ENCODE peak calls at places on chromosomes 11 and 22, in four cellular contexts. One of them, this sample, is unnamed.

GRCh38 chr11:125494601-125494986 is 1.5 kb downstream of the FEZ1 start:
- DNase-seq in lower lobe of right lung: no peak
- DNase-seq in HepG2: no peak
- DNase-seq in psoas muscle: no peak
- DNase-seq in this sample: no peak

GRCh38 chr22:22431271-22432220 is 77.0 kb downstream of the ZNF280B start:
- DNase-seq in lower lobe of right lung: peak
- DNase-seq in HepG2: peak
- DNase-seq in psoas muscle: peak
- DNase-seq in this sample: peak

GRCh38 chr22:33811686-33812085 is 108.6 kb downstream of the LARGE1 start:
- DNase-seq in lower lobe of right lung: no peak
- DNase-seq in HepG2: no peak
- DNase-seq in psoas muscle: peak
- DNase-seq in this sample: peak

GRCh38 chr11:122162095-122162494 is 46.1 kb upstream of the BLID start:
- DNase-seq in lower lobe of right lung: no peak
- DNase-seq in HepG2: no peak
- DNase-seq in psoas muscle: no peak
- DNase-seq in this sample: peak

GRCh38 chr11:109984634-109985289 is 108.4 kb upstream of the ZC3H12C start:
- DNase-seq in lower lobe of right lung: no peak
- DNase-seq in HepG2: no peak
- DNase-seq in psoas muscle: no peak
- DNase-seq in this sample: no peak

GRCh38 chr11:66719111-66719872 is 9.7 kb downstream of the SPTBN2 start:
- DNase-seq in lower lobe of right lung: no peak
- DNase-seq in HepG2: peak
- DNase-seq in psoas muscle: no peak
- DNase-seq in this sample: no peak

GRCh38 chr11:16987205-16987568 is 27.0 kb downstream of the PLEKHA7 start:
- DNase-seq in lower lobe of right lung: no peak
- DNase-seq in HepG2: no peak
- DNase-seq in psoas muscle: no peak
- DNase-seq in this sample: no peak

GRCh38 chr11:27040302-27041115 is at the start of gene BBOX1:
- DNase-seq in lower lobe of right lung: no peak
- DNase-seq in HepG2: no peak
- DNase-seq in psoas muscle: no peak
- DNase-seq in this sample: peak

GRCh38 chr22:32605576-32605975 is 131.0 kb downstream of the FBXO7 start:
- DNase-seq in lower lobe of right lung: no peak
- DNase-seq in HepG2: no peak
- DNase-seq in psoas muscle: no peak
- DNase-seq in this sample: no peak

GRCh38 chr22:46846154-46846831 is 83.8 kb downstream of the TBC1D22A start:
- DNase-seq in lower lobe of right lung: no peak
- DNase-seq in HepG2: no peak
- DNase-seq in psoas muscle: no peak
- DNase-seq in this sample: no peak

GRCh38 chr11:30788849-30789248 is 202.7 kb upstream of the MPPED2 start:
- DNase-seq in lower lobe of right lung: no peak
- DNase-seq in HepG2: no peak
- DNase-seq in psoas muscle: no peak
- DNase-seq in this sample: no peak

GRCh38 chr11:8586805-8587204 is 7.2 kb downstream of the STK33 start:
- DNase-seq in lower lobe of right lung: no peak
- DNase-seq in HepG2: no peak
- DNase-seq in psoas muscle: no peak
- DNase-seq in this sample: no peak

GRCh38 chr11:112583246-112583893 is 322.7 kb upstream of the PLET1 start:
- DNase-seq in lower lobe of right lung: no peak
- DNase-seq in HepG2: no peak
- DNase-seq in psoas muscle: no peak
- DNase-seq in this sample: no peak

GRCh38 chr11:33944345-33944692 is 52.4 kb upstream of the LMO2 start:
- DNase-seq in lower lobe of right lung: no peak
- DNase-seq in HepG2: no peak
- DNase-seq in psoas muscle: no peak
- DNase-seq in this sample: no peak

GRCh38 chr22:37802310-37803194 is 5.2 kb upstream of the GCAT start:
- DNase-seq in lower lobe of right lung: peak
- DNase-seq in HepG2: peak
- DNase-seq in psoas muscle: peak
- DNase-seq in this sample: peak

GRCh38 chr11:129840236-129840635 is 24.6 kb downstream of the TMEM45B start:
- DNase-seq in lower lobe of right lung: no peak
- DNase-seq in HepG2: no peak
- DNase-seq in psoas muscle: no peak
- DNase-seq in this sample: no peak

GRCh38 chr22:36744791-36745190 is 31.1 kb downstream of the IFT27 start:
- DNase-seq in lower lobe of right lung: no peak
- DNase-seq in HepG2: no peak
- DNase-seq in psoas muscle: no peak
- DNase-seq in this sample: no peak

GRCh38 chr11:28442113-28442512 is 333.9 kb downstream of the METTL15 start:
- DNase-seq in lower lobe of right lung: no peak
- DNase-seq in HepG2: no peak
- DNase-seq in psoas muscle: no peak
- DNase-seq in this sample: no peak

GRCh38 chr11:104968365-104968855 is at the start of gene CASP4:
- DNase-seq in lower lobe of right lung: no peak
- DNase-seq in HepG2: peak
- DNase-seq in psoas muscle: no peak
- DNase-seq in this sample: peak

GRCh38 chr11:70389191-70389590 is 9.1 kb upstream of the CTTN start:
- DNase-seq in lower lobe of right lung: no peak
- DNase-seq in HepG2: no peak
- DNase-seq in psoas muscle: no peak
- DNase-seq in this sample: no peak

GRCh38 chr22:31586137-31586920 is 75.7 kb downstream of the PISD start:
- DNase-seq in lower lobe of right lung: no peak
- DNase-seq in HepG2: peak
- DNase-seq in psoas muscle: no peak
- DNase-seq in this sample: peak

GRCh38 chr11:116579857-116580727 is 192.7 kb downstream of the BUD13 start:
- DNase-seq in lower lobe of right lung: no peak
- DNase-seq in HepG2: peak
- DNase-seq in psoas muscle: no peak
- DNase-seq in this sample: no peak
- H3K4me3 ChIP-seq in lower lobe of right lung: no peak
- H3K4me3 ChIP-seq in HepG2: no peak
- H3K4me3 ChIP-seq in psoas muscle: peak
- H3K4me3 ChIP-seq in this sample: no peak

GRCh38 chr11:82750643-82751139 is 17.0 kb upstream of the FAM181B start:
- DNase-seq in lower lobe of right lung: no peak
- DNase-seq in HepG2: no peak
- DNase-seq in psoas muscle: no peak
- DNase-seq in this sample: no peak
- H3K4me3 ChIP-seq in lower lobe of right lung: no peak
- H3K4me3 ChIP-seq in HepG2: no peak
- H3K4me3 ChIP-seq in psoas muscle: no peak
- H3K4me3 ChIP-seq in this sample: no peak

GRCh38 chr11:76666830-76667229 is 3.7 kb downstream of the LRRC32 start:
- DNase-seq in lower lobe of right lung: no peak
- DNase-seq in HepG2: no peak
- DNase-seq in psoas muscle: no peak
- DNase-seq in this sample: no peak

GRCh38 chr11:76664578-76665061 is 5.9 kb downstream of the LRRC32 start:
- DNase-seq in lower lobe of right lung: peak
- DNase-seq in HepG2: no peak
- DNase-seq in psoas muscle: no peak
- DNase-seq in this sample: no peak

GRCh38 chr11:76666408-76666807 is 4.1 kb downstream of the LRRC32 start:
- DNase-seq in lower lobe of right lung: peak
- DNase-seq in HepG2: no peak
- DNase-seq in psoas muscle: no peak
- DNase-seq in this sample: peak

GRCh38 chr11:76665172-76665571 is 5.4 kb downstream of the LRRC32 start:
- DNase-seq in lower lobe of right lung: no peak
- DNase-seq in HepG2: no peak
- DNase-seq in psoas muscle: no peak
- DNase-seq in this sample: no peak

GRCh38 chr11:76665921-76666351 is 4.6 kb downstream of the LRRC32 start:
- DNase-seq in lower lobe of right lung: peak
- DNase-seq in HepG2: no peak
- DNase-seq in psoas muscle: no peak
- DNase-seq in this sample: no peak
- H3K4me3 ChIP-seq in lower lobe of right lung: peak
- H3K4me3 ChIP-seq in HepG2: no peak
- H3K4me3 ChIP-seq in psoas muscle: peak
- H3K4me3 ChIP-seq in this sample: no peak

GRCh38 chr22:20453222-20453621 is 15.6 kb upstream of the SCARF2 start:
- DNase-seq in lower lobe of right lung: no peak
- DNase-seq in HepG2: no peak
- DNase-seq in psoas muscle: no peak
- DNase-seq in this sample: no peak
- H3K4me3 ChIP-seq in lower lobe of right lung: no peak
- H3K4me3 ChIP-seq in HepG2: no peak
- H3K4me3 ChIP-seq in psoas muscle: no peak
- H3K4me3 ChIP-seq in this sample: no peak

GRCh38 chr11:13445588-13445987 is 17.4 kb downstream of the BTBD10 start:
- DNase-seq in lower lobe of right lung: no peak
- DNase-seq in HepG2: no peak
- DNase-seq in psoas muscle: no peak
- DNase-seq in this sample: no peak

GRCh38 chr11:13434247-13435205 is 28.5 kb downstream of the BTBD10 start:
- DNase-seq in lower lobe of right lung: no peak
- DNase-seq in HepG2: no peak
- DNase-seq in psoas muscle: no peak
- DNase-seq in this sample: no peak

DNA sequence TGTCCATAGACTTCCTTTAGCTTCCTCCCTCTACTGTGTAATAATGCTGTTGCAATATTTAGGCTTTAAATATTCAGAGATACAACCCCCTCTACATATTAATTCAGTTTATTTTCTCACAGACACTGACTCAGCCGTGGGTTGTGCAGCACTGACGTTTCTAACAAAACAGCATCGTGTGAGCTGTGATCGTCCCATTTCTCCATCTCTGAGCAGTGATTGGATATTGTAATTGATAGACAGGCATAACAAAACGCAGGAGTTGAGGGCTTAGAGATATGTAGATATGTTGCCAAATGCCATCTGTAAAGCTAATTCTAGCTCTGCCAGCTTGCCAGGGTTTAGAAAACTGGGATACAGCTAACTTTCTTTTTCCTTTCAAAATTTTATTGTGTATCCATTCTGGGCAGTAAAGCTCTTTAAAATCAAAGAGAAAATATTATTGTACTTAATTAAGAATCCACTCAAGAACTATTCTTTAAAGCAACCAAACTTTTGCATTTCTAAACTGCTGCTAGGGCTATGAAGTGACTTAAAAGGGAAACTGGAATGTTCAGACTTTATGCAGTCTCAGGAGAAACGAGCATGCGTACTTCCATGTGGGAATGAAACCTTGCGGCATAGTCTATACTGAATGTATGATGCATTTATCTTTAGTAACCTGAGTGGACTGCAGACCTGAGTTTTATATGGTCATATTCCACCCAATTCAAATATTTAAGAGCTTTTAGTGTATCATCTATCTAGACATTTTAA is 22.7 kb downstream of the BTBD10 start:
- DNase-seq in lower lobe of right lung: no peak
- DNase-seq in HepG2: no peak
- DNase-seq in psoas muscle: peak
- DNase-seq in this sample: peak
- H3K4me3 ChIP-seq in lower lobe of right lung: peak
- H3K4me3 ChIP-seq in HepG2: no peak
- H3K4me3 ChIP-seq in psoas muscle: peak
- H3K4me3 ChIP-seq in this sample: peak

DNA sequence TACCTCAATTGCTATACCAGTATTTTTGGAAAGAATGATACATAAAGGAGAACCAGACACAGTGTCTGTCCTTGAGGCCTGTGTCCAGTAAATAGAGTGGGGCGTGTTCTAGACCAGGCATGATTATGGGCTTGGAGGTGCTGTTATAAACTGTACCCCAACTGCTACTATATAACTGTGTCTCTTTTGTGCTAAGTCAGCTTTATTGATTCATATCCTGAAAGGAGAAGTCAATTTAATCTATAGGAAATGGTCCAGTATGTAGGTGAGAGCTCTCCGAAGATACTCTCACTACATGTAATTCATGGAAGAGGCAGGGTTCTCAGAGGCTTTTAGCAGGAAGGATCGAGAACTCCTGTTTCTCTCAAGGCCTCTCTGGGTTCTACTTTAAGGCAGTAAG is 334.3 kb downstream of the TMEM135 start:
- DNase-seq in lower lobe of right lung: no peak
- DNase-seq in HepG2: no peak
- DNase-seq in psoas muscle: no peak
- DNase-seq in this sample: no peak
- H3K4me3 ChIP-seq in lower lobe of right lung: no peak
- H3K4me3 ChIP-seq in HepG2: no peak
- H3K4me3 ChIP-seq in psoas muscle: no peak
- H3K4me3 ChIP-seq in this sample: no peak

GRCh38 chr22:16601437-16602223 is 9.0 kb upstream of the CCT8L2 start:
- DNase-seq in lower lobe of right lung: peak
- DNase-seq in HepG2: no peak
- DNase-seq in psoas muscle: no peak
- DNase-seq in this sample: peak
- H3K4me3 ChIP-seq in lower lobe of right lung: peak
- H3K4me3 ChIP-seq in HepG2: no peak
- H3K4me3 ChIP-seq in psoas muscle: peak
- H3K4me3 ChIP-seq in this sample: peak